ENCODE peak calls at places on chromosomes 2 and 18, in four cellular contexts. S is frontal cortex, Q is natural killer cell, J is BJ. F is an unnamed sample.

GRCh38 chr2:86037795-86038192 is 67.9 kb downstream of the POLR1A start:
- DNase-seq in S (no peak), Q (peak; percentile 29), J (no peak), F (no peak)

GRCh38 chr2:40343904-40344303 is 108.0 kb downstream of the SLC8A1 start:
- DNase-seq in S (no peak), Q (no peak), J (peak; percentile 79), F (no peak)

GRCh38 chr2:200863655-200864205 is 728 bp downstream of the CLK1 start:
- DNase-seq in S (no peak), Q (no peak), J (no peak), F (no peak)

GRCh38 chr2:40955635-40956034 is 503.7 kb upstream of the SLC8A1 start:
- DNase-seq in S (no peak), Q (no peak), J (no peak), F (no peak)

GRCh38 chr2:46193855-46194254 is 103.4 kb upstream of the EPAS1 start:
- DNase-seq in S (no peak), Q (no peak), J (no peak), F (no peak)

GRCh38 chr2:3251974-3252373 is 125.6 kb downstream of the EIPR1 start:
- DNase-seq in S (no peak), Q (no peak), J (no peak), F (no peak)

GRCh38 chr18:12606592-12607315 is 51.2 kb downstream of the SPIRE1 start:
- DNase-seq in S (no peak), Q (no peak), J (no peak), F (peak; percentile 89)

GRCh38 chr2:121897335-121897970 is 142.0 kb downstream of the TSN start:
- DNase-seq in S (no peak), Q (no peak), J (no peak), F (peak; percentile 22)

GRCh38 chr2:147479363-147479762 is 365.5 kb upstream of the ACVR2A start:
- DNase-seq in S (no peak), Q (no peak), J (no peak), F (no peak)

GRCh38 chr2:229042349-229042748 is 228.7 kb downstream of the PID1 start:
- DNase-seq in S (no peak), Q (no peak), J (no peak), F (no peak)

GRCh38 chr2:157789933-157790511 is 86.1 kb downstream of the ACVR1 start:
- DNase-seq in S (no peak), Q (no peak), J (no peak), F (peak; percentile 13)

GRCh38 chr2:127398239-127398590 is 10.4 kb upstream of the MAP3K2 start:
- DNase-seq in S (peak; percentile 72), Q (no peak), J (peak; percentile 74), F (peak; percentile 93)

GRCh38 chr2:62919041-62919440 is 131.6 kb upstream of the OTX1 start:
- DNase-seq in S (no peak), Q (no peak), J (no peak), F (no peak)

GRCh38 chr2:75614062-75614710 is 32.4 kb upstream of the MRPL19 start:
- DNase-seq in S (no peak), Q (no peak), J (no peak), F (no peak)

GRCh38 chr2:217027414-217027813 is 167.6 kb upstream of the TNP1 start:
- DNase-seq in S (no peak), Q (no peak), J (no peak), F (no peak)

GRCh38 chr18:59085797-59086196 is 53.9 kb upstream of the SEC11C start:
- DNase-seq in S (no peak), Q (no peak), J (no peak), F (no peak)

GRCh38 chr2:223185638-223186037 is 133.6 kb downstream of the KCNE4 start:
- DNase-seq in S (no peak), Q (no peak), J (no peak), F (no peak)

GRCh38 chr2:77488141-77488540 is 34.0 kb downstream of the LRRTM4 start:
- DNase-seq in S (no peak), Q (no peak), J (no peak), F (no peak)

GRCh38 chr2:224875153-224875552 is 159.0 kb upstream of the CCDC195 start:
- DNase-seq in S (no peak), Q (no peak), J (no peak), F (no peak)

GRCh38 chr2:211170843-211171242 is 614.4 kb downstream of the CPS1 start:
- DNase-seq in S (no peak), Q (no peak), J (no peak), F (no peak)

GRCh38 chr18:56593906-56594305 is 44.5 kb downstream of the TXNL1 start:
- DNase-seq in S (no peak), Q (no peak), J (no peak), F (no peak)

GRCh38 chr2:151063271-151063670 is 198.4 kb downstream of the RBM43 start:
- DNase-seq in S (no peak), Q (no peak), J (peak; percentile 51), F (peak; percentile 60)

F was measured in lung microvascular endothelial cell.